ENCODE peak calls at places on chromosomes 6 and 20, in seven cellular contexts. N is central memory CD4-positive, alpha-beta T cell; D is MCF 10A; J is NCI-H1694 treated with DMSO at 0.1 percent for 48 hours; O is SHP77; S is spleen; T is prostate gland. Z is an unnamed sample.

GRCh38 chr20:2264118-2264517 is 31.7 kb upstream of the TGM3 start:
- DNase-seq in N (no peak), D (no peak), J (no peak), O (no peak), S (no peak), T (no peak), Z (no peak)

GRCh38 chr6:81818778-81819491 is 66.5 kb upstream of the TENT5A start:
- DNase-seq in N (no peak), D (no peak), J (no peak), O (no peak), S (no peak), T (no peak), Z (no peak)

GRCh38 chr20:23419995-23420901 is 1.0 kb downstream of the NAPB start:
- DNase-seq in N (peak; percentile 36), D (peak; percentile 41), J (no peak), O (peak; percentile 27), S (peak; percentile 91), T (peak; percentile 28), Z (no peak)

GRCh38 chr6:41801380-41801779 is 13.9 kb downstream of the TOMM6 start:
- DNase-seq in N (no peak), D (peak; percentile 44), J (peak; percentile 12), O (no peak), S (no peak), T (no peak), Z (no peak)

GRCh38 chr6:158969148-158969547 is 30.9 kb downstream of the RSPH3 start:
- DNase-seq in N (no peak), D (no peak), J (no peak), O (no peak), S (no peak), T (no peak), Z (no peak)

GRCh38 chr20:64083380-64084208 is 604 bp downstream of the LKAAEAR1 start:
- DNase-seq in N (peak; percentile 52), D (peak; percentile 61), J (peak; percentile 60), O (peak; percentile 95), S (peak; percentile 97), T (peak; percentile 62), Z (peak; percentile 91)

GRCh38 chr6:47484616-47485015 is 7.0 kb downstream of the CD2AP start:
- DNase-seq in N (no peak), D (peak; percentile 59), J (no peak), O (no peak), S (no peak), T (no peak), Z (no peak)

GRCh38 chr20:5658897-5659296 is 91.3 kb upstream of the SHLD1 start:
- DNase-seq in N (peak; percentile 36), D (peak; percentile 83), J (peak; percentile 47), O (peak; percentile 13), S (peak; percentile 82), T (peak; percentile 44), Z (peak; percentile 60)

GRCh38 chr20:47355489-47356219 is 845 bp downstream of the ZMYND8 start:
- DNase-seq in N (no peak), D (peak; percentile 18), J (peak; percentile 15), O (no peak), S (peak; percentile 41), T (no peak), Z (no peak)

GRCh38 chr6:128305228-128305627 is 215.2 kb downstream of the PTPRK start:
- DNase-seq in N (no peak), D (no peak), J (no peak), O (no peak), S (no peak), T (no peak), Z (no peak)

GRCh38 chr6:170074907-170075306 is 216.0 kb downstream of the DLL1 start:
- DNase-seq in N (no peak), D (no peak), J (no peak), O (no peak), S (peak; percentile 63), T (no peak), Z (no peak)

GRCh38 chr20:31570735-31571617 is 34.1 kb upstream of the ID1 start:
- DNase-seq in N (no peak), D (no peak), J (no peak), O (peak; percentile 80), S (peak; percentile 80), T (no peak), Z (no peak)

GRCh38 chr20:37677969-37678610 is 15.7 kb upstream of the CTNNBL1 start:
- DNase-seq in N (no peak), D (no peak), J (no peak), O (no peak), S (no peak), T (no peak), Z (no peak)

Z was measured in cerebellum.